ENCODE peak calls at places on chromosomes 2 and 18, in five cellular contexts. M is hepatic stellate cell; E is NCI-H146; A is CD8-positive, alpha-beta T cell; O is activated naive CD4-positive, alpha-beta T cell treated with Interleukin-2 at 50 U/mL for 16 hours. T is an unnamed sample.

GRCh38 chr18:63439334-63439733 is 17.1 kb upstream of the VPS4B start:
- DNase-seq in E (peak), M (peak), A (peak), O (peak), T (peak)

GRCh38 chr18:26091047-26091630 is 726 bp upstream of the SS18 start:
- DNase-seq in M (peak), O (no peak), E (peak), A (no peak), T (no peak)

GRCh38 chr2:40096360-40096759 is 317.3 kb upstream of the THUMPD2 start:
- DNase-seq in E (peak), M (no peak), O (no peak), A (no peak), T (no peak)

GRCh38 chr2:45578056-45578843 is 32.8 kb downstream of the SRBD1 start:
- DNase-seq in O (peak), E (peak), M (peak), A (no peak), T (no peak)

GRCh38 chr2:14998548-14998947 is 366.0 kb downstream of the LRATD1 start:
- DNase-seq in M (no peak), E (no peak), O (no peak), A (no peak), T (no peak)

GRCh38 chr2:16727256-16727655 is 61.6 kb upstream of the CYRIA start:
- DNase-seq in A (no peak), O (no peak), E (no peak), M (no peak), T (no peak)

GRCh38 chr2:181973379-181973778 is 12.3 kb upstream of the PPP1R1C start:
- DNase-seq in M (no peak), A (no peak), E (no peak), O (no peak), T (no peak)

GRCh38 chr18:54119524-54120019 is 104.9 kb downstream of the MBD2 start:
- DNase-seq in M (peak), A (no peak), O (no peak), E (peak), T (no peak)

GRCh38 chr2:239157766-239158165 is 243.1 kb downstream of the HDAC4 start:
- DNase-seq in A (no peak), M (no peak), E (no peak), O (no peak), T (peak)

GRCh38 chr2:220756653-220757052 is 815.5 kb downstream of the EPHA4 start:
- DNase-seq in M (no peak), O (no peak), A (no peak), E (no peak), T (no peak)

GRCh38 chr18:79937103-79937860 is 14.2 kb downstream of the SLC66A2 start:
- DNase-seq in M (no peak), A (no peak), E (no peak), O (no peak), T (peak)

GRCh38 chr18:13868501-13869271 is 44.7 kb downstream of the MC5R start:
- DNase-seq in O (no peak), A (no peak), E (peak), M (no peak), T (no peak)

GRCh38 chr2:178211943-178212342 is 17.6 kb downstream of the OSBPL6 start:
- DNase-seq in O (no peak), A (no peak), M (no peak), E (peak), T (no peak)

GRCh38 chr18:24878289-24878688 is 417.9 kb downstream of the HRH4 start:
- DNase-seq in A (no peak), O (no peak), E (no peak), M (peak), T (no peak)

GRCh38 chr18:13268035-13268700 is 49.6 kb downstream of the LDLRAD4 start:
- DNase-seq in O (no peak), E (no peak), M (no peak), A (no peak), T (no peak)

GRCh38 chr2:200102971-200103370 is 147.6 kb downstream of the MAIP1 start:
- DNase-seq in A (no peak), O (no peak), M (no peak), E (no peak), T (no peak)

GRCh38 chr2:95121150-95121494 is 486 bp downstream of the MRPS5 start:
- DNase-seq in A (no peak), O (no peak), E (no peak), M (no peak), T (no peak)

GRCh38 chr2:238851026-238851425 is 3.1 kb downstream of the TWIST2 start:
- DNase-seq in A (no peak), M (no peak), E (no peak), O (no peak), T (no peak)

GRCh38 chr18:11880586-11881304 is 27.4 kb downstream of the MPPE1 start:
- DNase-seq in A (no peak), E (no peak), M (no peak), O (no peak), T (no peak)

GRCh38 chr2:54634564-54635511 is 88.6 kb upstream of the EML6 start:
- DNase-seq in O (no peak), E (no peak), A (no peak), M (peak), T (no peak)

GRCh38 chr2:233082222-233082933 is 22.2 kb downstream of the INPP5D start:
- DNase-seq in A (no peak), O (no peak), M (no peak), E (no peak), T (peak)

GRCh38 chr2:42167458-42167857 is 1.7 kb upstream of the EML4 start:
- DNase-seq in E (no peak), A (no peak), M (no peak), O (no peak), T (no peak)

GRCh38 chr2:190867182-190867581 is 13.4 kb upstream of the GLS start:
- DNase-seq in M (peak), E (no peak), A (no peak), O (no peak), T (no peak)

GRCh38 chr2:144747571-144747970 is 227.7 kb upstream of the ZEB2 start:
- DNase-seq in E (no peak), M (no peak), O (no peak), A (no peak), T (no peak)

GRCh38 chr2:28333606-28334526 is 58.8 kb upstream of the FOSL2 start:
- DNase-seq in O (no peak), E (no peak), M (no peak), A (no peak), T (no peak)

GRCh38 chr2:188813846-188814245 is 160.3 kb upstream of the COL3A1 start:
- DNase-seq in O (no peak), M (no peak), A (no peak), E (no peak), T (no peak)

GRCh38 chr2:42086500-42086953 is 38.7 kb downstream of the PKDCC start:
- DNase-seq in A (no peak), M (peak), E (peak), O (peak), T (no peak)

GRCh38 chr2:239444626-239445625 is 44.1 kb upstream of the HDAC4 start:
- DNase-seq in O (no peak), A (no peak), M (no peak), E (peak), T (no peak)

GRCh38 chr2:213152065-213152794 is 818 bp upstream of the IKZF2 start:
- DNase-seq in O (peak), A (peak), M (peak), E (peak), T (peak)

GRCh38 chr18:76395609-76396008 is 99.4 kb downstream of the ZNF516 start:
- DNase-seq in E (no peak), O (no peak), M (no peak), A (no peak), T (no peak)

GRCh38 chr2:52312488-52312887 is 1280.6 kb upstream of the NRXN1 start:
- DNase-seq in E (no peak), A (no peak), O (no peak), M (no peak), T (no peak)

GRCh38 chr2:15940661-15941482 is 522 bp downstream of the MYCN start:
- DNase-seq in E (peak), A (no peak), M (no peak), O (no peak), T (no peak)

GRCh38 chr18:8721094-8721669 is 15.8 kb downstream of the MTCL1 start:
- DNase-seq in A (no peak), M (no peak), E (peak), O (no peak), T (no peak)

GRCh38 chr2:7927694-7928093 is 754.2 kb upstream of the ID2 start:
- DNase-seq in O (no peak), A (no peak), M (no peak), E (no peak), T (no peak)

GRCh38 chr18:64710105-64710861 is 561.4 kb upstream of the LINC00305 start:
- DNase-seq in M (no peak), O (no peak), E (peak), A (no peak), T (no peak)

GRCh38 chr18:8813621-8814020 is 108.3 kb downstream of the MTCL1 start:
- DNase-seq in E (no peak), O (no peak), M (no peak), A (no peak), T (no peak)

GRCh38 chr2:152715854-152716428 is 1.3 kb downstream of the PRPF40A start:
- DNase-seq in E (no peak), O (peak), M (peak), A (no peak), T (peak)